ENCODE peak calls at places on chromosomes 16 and 17, in ten cellular contexts. X, E, V, S, K, D, W, F, Q and O are unnamed samples.
A peak's percentile ranks its signal among the peaks of the same experiment; 100 is the strongest.

GRCh38 chr17:74116087-74116717 is 87.3 kb upstream of the RPL38 start:
- DNase-seq in X (no peak), E (no peak), V (no peak), S (peak; percentile 3), K (no peak), D (no peak), W (no peak), F (no peak), Q (no peak), O (no peak)

GRCh38 chr16:83356986-83357385 is 450.8 kb upstream of the HSBP1 start:
- DNase-seq in X (no peak), E (no peak), V (no peak), S (no peak), K (no peak), D (no peak), W (no peak), F (no peak), Q (no peak), O (no peak)

GRCh38 chr16:30485818-30486436 is 13.4 kb downstream of the ITGAL start:
- DNase-seq in X (no peak), E (no peak), V (no peak), S (no peak), K (no peak), D (no peak), W (no peak), F (no peak), Q (peak; percentile 38), O (no peak)

GRCh38 chr16:17342031-17342430 is 128.7 kb downstream of the XYLT1 start:
- DNase-seq in X (no peak), E (no peak), V (no peak), S (no peak), K (no peak), D (no peak), W (no peak), F (no peak), Q (no peak), O (no peak)

GRCh38 chr17:65797809-65798208 is 236.4 kb upstream of the AXIN2 start:
- DNase-seq in X (no peak), E (peak; percentile 56), V (no peak), S (no peak), K (peak; percentile 27), D (peak; percentile 43), W (no peak), F (peak; percentile 19), Q (peak; percentile 54), O (peak; percentile 11)

GRCh38 chr17:72445055-72445991 is 324.5 kb downstream of the SOX9 start:
- DNase-seq in X (no peak), E (no peak), V (no peak), S (no peak), K (no peak), D (no peak), W (no peak), F (no peak), Q (no peak), O (peak; percentile 82)

GRCh38 chr17:61487161-61487654 is 35.0 kb downstream of the TBX4 start:
- DNase-seq in X (no peak), E (no peak), V (no peak), S (no peak), K (no peak), D (no peak), W (no peak), F (no peak), Q (no peak), O (no peak)

GRCh38 chr17:21278304-21279197 is 6.0 kb upstream of the MAP2K3 start:
- DNase-seq in X (no peak), E (peak; percentile 52), V (no peak), S (no peak), K (no peak), D (peak; percentile 75), W (no peak), F (no peak), Q (no peak), O (no peak)

GRCh38 chr16:89200124-89200849 is at the start of gene SLC22A31:
- DNase-seq in X (no peak), E (peak; percentile 55), V (no peak), S (no peak), K (no peak), D (no peak), W (peak; percentile 20), F (no peak), Q (peak; percentile 8), O (peak; percentile 80)

GRCh38 chr17:10114931-10115535 is 83.4 kb downstream of the GAS7 start:
- DNase-seq in X (no peak), E (peak; percentile 76), V (no peak), S (no peak), K (peak; percentile 38), D (peak; percentile 56), W (peak; percentile 82), F (no peak), Q (peak; percentile 65), O (no peak)

GRCh38 chr17:21066394-21066793 is 23.6 kb upstream of the USP22 start:
- DNase-seq in X (no peak), E (no peak), V (no peak), S (no peak), K (no peak), D (no peak), W (no peak), F (no peak), Q (peak; percentile 8), O (no peak)

GRCh38 chr17:81424151-81424550 is 28.9 kb downstream of the BAHCC1 start:
- DNase-seq in X (no peak), E (no peak), V (no peak), S (no peak), K (no peak), D (no peak), W (no peak), F (no peak), Q (no peak), O (no peak)

GRCh38 chr16:31061813-31062440 is 12.1 kb downstream of the ZNF668 start:
- DNase-seq in X (no peak), E (no peak), V (no peak), S (no peak), K (no peak), D (no peak), W (no peak), F (no peak), Q (no peak), O (no peak)